ENCODE peak calls at places on chromosomes 3 and 15, in five cellular contexts. C, P, Y, E and D are unnamed samples.

GRCh38 chr15:82812994-82813393 is 3.6 kb downstream of the WHAMM start:
- DNase-seq in C (no peak), P (peak; percentile 21), Y (no peak), E (peak; percentile 21), D (no peak)

GRCh38 chr3:127610105-127610504 is 11.9 kb downstream of the MCM2 start:
- DNase-seq in Y (no peak), E (no peak), P (peak; percentile 93), C (no peak), D (no peak)

GRCh38 chr15:101307048-101307896 is 12.2 kb upstream of the SNRPA1 start:
- DNase-seq in P (no peak), E (no peak), C (no peak), Y (no peak), D (peak; percentile 22)

GRCh38 chr3:177906573-177907229 is 629.5 kb upstream of the KCNMB2 start:
- DNase-seq in Y (no peak), E (no peak), P (no peak), C (no peak), D (no peak)

GRCh38 chr3:115113367-115113766 is 33.7 kb downstream of the ZBTB20 start:
- DNase-seq in C (no peak), Y (no peak), E (peak; percentile 35), P (peak; percentile 48), D (no peak)

GRCh38 chr3:138875754-138876664 is 41.3 kb upstream of the PIK3CB start:
- DNase-seq in Y (no peak), P (peak; percentile 97), E (no peak), C (no peak), D (no peak)

GRCh38 chr3:51718547-51719412 is 11.9 kb downstream of the GRM2 start:
- DNase-seq in Y (peak; percentile 69), P (peak; percentile 53), C (peak; percentile 63), E (peak; percentile 23), D (peak; percentile 92)

GRCh38 chr3:49930922-49931321 is 1.3 kb upstream of the MON1A start:
- DNase-seq in E (no peak), P (peak; percentile 30), C (peak; percentile 56), Y (no peak), D (peak; percentile 89)

GRCh38 chr3:9846931-9847488 is 3.2 kb upstream of the RPUSD3 start:
- DNase-seq in P (no peak), E (no peak), C (no peak), Y (no peak), D (no peak)

GRCh38 chr3:15271785-15272381 is 60.5 kb downstream of the SH3BP5 start:
- DNase-seq in C (no peak), P (peak; percentile 33), Y (no peak), E (no peak), D (no peak)

GRCh38 chr3:50128001-50128400 is 27.1 kb upstream of the SEMA3F start:
- DNase-seq in Y (no peak), P (no peak), E (no peak), C (no peak), D (no peak)

DNA sequence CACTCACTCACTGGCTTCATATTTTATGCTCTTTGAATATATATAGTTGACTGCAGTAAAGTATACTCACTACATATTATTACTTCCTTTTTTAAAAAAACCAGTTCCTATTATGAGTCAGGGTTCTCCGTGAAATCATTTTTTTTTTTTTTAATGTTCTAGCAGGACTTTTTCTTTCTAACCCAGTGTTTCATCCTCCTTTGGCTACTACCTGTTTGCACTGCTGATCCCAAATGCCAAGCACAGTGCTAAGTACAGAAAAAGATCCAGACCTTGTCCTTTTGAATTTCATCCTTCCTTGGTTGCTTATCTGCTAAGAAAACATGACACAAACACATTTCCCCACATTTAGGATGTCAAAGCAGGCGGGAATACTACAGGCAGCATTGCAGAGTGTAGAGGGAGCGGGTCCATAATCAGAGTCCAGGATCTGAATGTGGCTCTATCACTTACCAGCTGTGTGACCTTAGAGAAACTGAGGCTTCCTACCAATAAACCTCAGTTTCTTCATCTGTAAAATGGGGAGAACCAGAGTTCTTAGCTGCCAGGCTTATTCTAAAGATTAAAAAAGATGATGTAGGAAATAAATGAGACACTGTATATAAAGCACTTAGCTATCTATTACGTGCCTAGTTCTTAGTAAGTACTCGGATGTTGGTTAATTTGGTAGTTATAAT is 37.2 kb upstream of the ANPEP start:
- DNase-seq in Y (no peak), E (no peak), P (no peak), C (no peak), D (no peak)
- H2BK12ac ChIP-seq in Y (no peak overlapping the region), E (no peak overlapping the region), P (no peak overlapping the region), C (no peak overlapping the region), D (no peak overlapping the region)

GRCh38 chr3:33334364-33334763 is 57.1 kb downstream of the FBXL2 start:
- DNase-seq in C (no peak), E (no peak), P (no peak), Y (no peak), D (no peak)

DNA sequence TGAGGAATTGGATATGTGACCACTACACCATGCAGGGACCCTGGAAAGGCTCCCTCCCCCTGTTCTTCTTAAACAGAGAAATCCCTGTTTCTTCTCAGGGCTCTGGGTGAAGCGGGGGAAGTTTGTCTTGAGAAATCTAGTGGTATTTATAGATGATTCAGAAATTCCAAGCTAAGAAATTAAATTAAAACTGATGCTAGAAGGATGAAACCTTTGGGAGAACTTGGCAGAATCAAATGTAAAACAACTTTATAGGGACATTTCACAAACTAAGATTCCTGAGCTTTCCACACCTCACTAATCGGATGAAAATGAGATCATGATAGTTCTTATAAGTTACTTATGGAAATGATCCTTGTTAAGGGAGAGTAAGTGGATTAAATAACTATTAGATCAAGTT is 54.2 kb downstream of the FBXL2 start:
- DNase-seq in Y (no peak), P (no peak), E (no peak), C (no peak), D (no peak)
- H2BK12ac ChIP-seq in Y (no peak overlapping the region), P (no peak overlapping the region), E (no peak overlapping the region), C (no peak overlapping the region), D (no peak overlapping the region)

DNA sequence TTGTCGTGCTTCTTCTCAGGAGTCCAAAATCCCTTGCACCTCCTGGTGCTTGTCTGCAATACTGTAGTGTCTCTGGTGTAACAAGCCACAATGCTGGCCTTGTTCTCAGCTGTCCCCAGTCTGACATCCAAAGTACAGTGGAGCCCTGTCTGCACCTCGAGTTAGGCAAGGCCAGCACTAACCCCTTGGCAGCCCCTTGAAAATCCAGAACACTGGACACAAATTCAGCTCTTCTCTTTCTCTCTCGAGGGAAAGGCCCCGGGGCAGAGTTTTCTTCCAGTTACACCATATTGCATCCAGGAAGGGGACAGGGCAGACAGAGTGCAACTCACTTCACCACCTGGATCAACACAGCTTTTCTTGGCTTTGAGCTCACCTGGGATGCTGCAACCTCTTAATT is 91.3 kb upstream of the ATP10A start:
- DNase-seq in E (no peak), Y (no peak), C (no peak), P (no peak), D (no peak)
- H2BK12ac ChIP-seq in E (no peak overlapping the region), Y (no peak overlapping the region), C (no peak overlapping the region), P (peak overlapping the region; percentile 37), D (no peak overlapping the region)

GRCh38 chr3:105399611-105400010 is 32.9 kb downstream of the ALCAM start:
- DNase-seq in C (no peak), P (no peak), Y (no peak), E (no peak), D (no peak)

GRCh38 chr3:105401254-105401653 is 34.5 kb downstream of the ALCAM start:
- DNase-seq in C (no peak), Y (no peak), E (no peak), P (no peak), D (no peak)

GRCh38 chr3:105399062-105399461 is 32.4 kb downstream of the ALCAM start:
- DNase-seq in Y (no peak), P (no peak), E (no peak), C (no peak), D (no peak)

GRCh38 chr3:105397974-105398373 is 31.3 kb downstream of the ALCAM start:
- DNase-seq in C (no peak), Y (no peak), E (no peak), P (no peak), D (no peak)

DNA sequence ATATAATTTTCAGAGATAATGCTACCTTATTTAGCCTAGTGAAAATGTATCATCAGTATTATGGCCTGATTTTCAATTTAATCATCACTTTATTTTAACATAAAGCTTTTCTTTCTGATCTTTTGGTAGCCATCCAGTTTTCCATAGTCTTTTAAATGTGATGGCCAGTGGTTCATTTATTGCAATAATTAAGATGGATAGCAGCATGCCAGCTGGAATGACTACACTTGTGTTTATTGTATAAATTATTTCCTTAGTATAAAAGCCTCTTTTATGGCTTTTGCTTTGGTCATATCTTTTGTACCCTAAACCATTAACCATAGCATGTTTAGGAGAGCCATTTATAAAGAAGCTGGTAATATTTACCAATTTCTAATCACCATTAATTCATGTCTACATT is 31.7 kb downstream of the ALCAM start:
- DNase-seq in E (no peak), P (no peak), Y (no peak), C (no peak), D (no peak)
- H2BK12ac ChIP-seq in E (no peak overlapping the region), P (no peak overlapping the region), Y (no peak overlapping the region), C (no peak overlapping the region), D (no peak overlapping the region)

DNA sequence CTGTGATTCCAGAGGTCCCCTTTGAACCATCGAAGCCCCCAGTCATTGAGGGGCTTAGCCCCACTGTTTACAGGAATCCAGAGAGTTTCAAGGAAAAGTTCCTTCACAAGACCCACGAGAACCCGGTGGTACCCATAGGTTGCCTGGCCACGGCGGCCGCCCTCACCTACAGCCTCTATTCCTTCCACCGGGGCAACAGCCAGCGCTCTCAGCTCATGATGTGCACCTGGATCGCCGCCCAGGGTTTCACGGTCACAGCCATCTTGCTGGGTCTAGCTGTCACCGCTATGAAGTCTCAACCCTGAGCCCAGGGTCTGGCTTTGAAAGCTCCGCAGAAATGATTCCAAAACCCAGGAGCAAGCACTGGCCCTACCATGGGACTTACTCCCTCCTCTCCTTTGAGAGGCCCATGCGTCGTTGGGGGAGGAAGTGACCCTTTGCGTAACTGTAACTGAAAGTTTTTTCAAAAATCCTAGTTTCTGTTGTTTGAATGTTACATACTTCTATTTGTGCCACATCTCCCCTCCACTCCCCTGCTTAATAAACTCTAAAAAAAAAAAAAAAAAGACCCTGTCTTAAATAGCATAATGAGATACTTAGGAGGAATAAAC is 85.1 kb upstream of the CSPG5 start:
- DNase-seq in P (no peak), C (no peak), Y (no peak), E (no peak), D (no peak)
- H2BK12ac ChIP-seq in P (no peak overlapping the region), C (no peak overlapping the region), Y (no peak overlapping the region), E (no peak overlapping the region), D (no peak overlapping the region)

GRCh38 chr3:162973518-162973917 is 1476.9 kb downstream of the OTOL1 start:
- DNase-seq in P (no peak), C (no peak), E (no peak), Y (no peak), D (no peak)

GRCh38 chr3:162971715-162972114 is 1475.1 kb downstream of the OTOL1 start:
- DNase-seq in C (no peak), E (no peak), Y (no peak), P (no peak), D (no peak)

GRCh38 chr3:162970292-162970691 is 1473.7 kb downstream of the OTOL1 start:
- DNase-seq in P (no peak), E (no peak), C (no peak), Y (no peak), D (no peak)
- H2BK12ac ChIP-seq in P (no peak overlapping the region), E (no peak overlapping the region), C (no peak overlapping the region), Y (no peak overlapping the region), D (no peak overlapping the region)

GRCh38 chr15:70470556-70471191 is 292.7 kb downstream of the UACA start:
- DNase-seq in P (peak; percentile 87), Y (no peak), E (no peak), C (no peak), D (no peak)
- H2BK12ac ChIP-seq in P (peak overlapping the region; percentile 10), Y (no peak overlapping the region), E (no peak overlapping the region), C (no peak overlapping the region), D (no peak overlapping the region)

GRCh38 chr3:188819939-188820338 is 351.8 kb upstream of the TPRG1 start:
- DNase-seq in E (peak; percentile 85), P (peak; percentile 19), C (no peak), Y (no peak), D (no peak)
- H2BK12ac ChIP-seq in E (no peak overlapping the region), P (no peak overlapping the region), C (no peak overlapping the region), Y (no peak overlapping the region), D (no peak overlapping the region)

GRCh38 chr3:183907176-183907575 is 22.5 kb upstream of the PARL start:
- DNase-seq in Y (no peak), P (no peak), C (no peak), E (no peak), D (peak; percentile 40)
- H2BK12ac ChIP-seq in Y (no peak overlapping the region), P (no peak overlapping the region), C (no peak overlapping the region), E (no peak overlapping the region), D (no peak overlapping the region)